ENCODE peak calls at places on chromosomes 5 and 9, in nine cellular contexts. U is body of pancreas, I is esophagus squamous epithelium, D is thyroid gland, Q is heart left ventricle, G is uterus, X is endothelial cell of umbilical vein, T is A549, K is NB4. N is an unnamed sample.

GRCh38 chr5:20145240-20145639 is 157.2 kb upstream of the CDH18 start:
- DNase-seq in U (no peak), I (no peak), D (no peak), Q (no peak), G (no peak), X (no peak), T (no peak), K (no peak), N (no peak)

GRCh38 chr9:35690447-35691324 is 961 bp upstream of the TPM2 start:
- DNase-seq in U (peak; percentile 71), I (no peak), D (peak; percentile 75), Q (peak; percentile 88), G (peak; percentile 93), X (peak; percentile 72), T (peak; percentile 68), K (peak; percentile 64), N (peak; percentile 95)

GRCh38 chr5:133384120-133384855 is 228.1 kb downstream of the FSTL4 start:
- DNase-seq in U (no peak), I (no peak), D (no peak), Q (no peak), G (no peak), X (no peak), T (no peak), K (no peak), N (no peak)

GRCh38 chr5:36897616-36898015 is 21.0 kb downstream of the NIPBL start:
- DNase-seq in U (no peak), I (no peak), D (no peak), Q (no peak), G (no peak), X (peak; percentile 52), T (no peak), K (no peak), N (no peak)

GRCh38 chr5:35374584-35374983 is 144.3 kb upstream of the PRLR start:
- DNase-seq in U (peak; percentile 28), I (no peak), D (no peak), Q (no peak), G (no peak), X (no peak), T (no peak), K (no peak), N (no peak)

GRCh38 chr9:33619666-33620404 is 95.8 kb downstream of the ANKRD18B start:
- DNase-seq in U (no peak), I (no peak), D (no peak), Q (no peak), G (no peak), X (peak; percentile 39), T (peak; percentile 88), K (peak; percentile 86), N (no peak)

GRCh38 chr9:72134801-72135200 is 14.4 kb upstream of the GDA start:
- DNase-seq in U (no peak), I (no peak), D (no peak), Q (no peak), G (no peak), X (no peak), T (no peak), K (no peak), N (no peak)

GRCh38 chr5:22852807-22853670 is at the start of gene CDH12:
- DNase-seq in U (peak; percentile 2), I (no peak), D (no peak), Q (no peak), G (no peak), X (no peak), T (no peak), K (peak; percentile 25), N (peak; percentile 78)

GRCh38 chr9:126704157-126704941 is 90.6 kb downstream of the LMX1B start:
- DNase-seq in U (no peak), I (no peak), D (no peak), Q (no peak), G (peak; percentile 55), X (no peak), T (peak; percentile 60), K (peak; percentile 69), N (peak; percentile 84)

GRCh38 chr5:146103594-146103993 is 1.8 kb downstream of the PLAC8L1 start:
- DNase-seq in U (no peak), I (no peak), D (no peak), Q (no peak), G (no peak), X (no peak), T (no peak), K (peak; percentile 36), N (no peak)

GRCh38 chr5:14213813-14214585 is 70.9 kb downstream of the TRIO start:
- DNase-seq in U (no peak), I (no peak), D (no peak), Q (no peak), G (no peak), X (no peak), T (no peak), K (no peak), N (no peak)

GRCh38 chr5:170511550-170511949 is 7.7 kb downstream of the KCNIP1 start:
- DNase-seq in U (no peak), I (no peak), D (no peak), Q (no peak), G (no peak), X (no peak), T (no peak), K (no peak), N (no peak)

GRCh38 chr5:18375637-18376036 is 741.4 kb downstream of the TAF11L14 start:
- DNase-seq in U (no peak), I (no peak), D (peak; percentile 84), Q (no peak), G (no peak), X (no peak), T (no peak), K (no peak), N (no peak)

GRCh38 chr9:33676746-33677505 is 118.4 kb upstream of the PRSS3 start:
- DNase-seq in U (peak; percentile 10), I (no peak), D (peak; percentile 9), Q (peak; percentile 67), G (no peak), X (peak; percentile 24), T (peak; percentile 60), K (peak; percentile 60), N (no peak)

GRCh38 chr5:53874409-53874808 is 314.0 kb downstream of the NDUFS4 start:
- DNase-seq in U (no peak), I (no peak), D (no peak), Q (no peak), G (no peak), X (no peak), T (peak; percentile 6), K (peak; percentile 6), N (no peak)
- TF ChIP-seq CTCF in U (no peak), I (no peak), D (no peak), Q (no peak), G (no peak), X (no peak), T (no peak), K (no peak), N (no peak)

DNA sequence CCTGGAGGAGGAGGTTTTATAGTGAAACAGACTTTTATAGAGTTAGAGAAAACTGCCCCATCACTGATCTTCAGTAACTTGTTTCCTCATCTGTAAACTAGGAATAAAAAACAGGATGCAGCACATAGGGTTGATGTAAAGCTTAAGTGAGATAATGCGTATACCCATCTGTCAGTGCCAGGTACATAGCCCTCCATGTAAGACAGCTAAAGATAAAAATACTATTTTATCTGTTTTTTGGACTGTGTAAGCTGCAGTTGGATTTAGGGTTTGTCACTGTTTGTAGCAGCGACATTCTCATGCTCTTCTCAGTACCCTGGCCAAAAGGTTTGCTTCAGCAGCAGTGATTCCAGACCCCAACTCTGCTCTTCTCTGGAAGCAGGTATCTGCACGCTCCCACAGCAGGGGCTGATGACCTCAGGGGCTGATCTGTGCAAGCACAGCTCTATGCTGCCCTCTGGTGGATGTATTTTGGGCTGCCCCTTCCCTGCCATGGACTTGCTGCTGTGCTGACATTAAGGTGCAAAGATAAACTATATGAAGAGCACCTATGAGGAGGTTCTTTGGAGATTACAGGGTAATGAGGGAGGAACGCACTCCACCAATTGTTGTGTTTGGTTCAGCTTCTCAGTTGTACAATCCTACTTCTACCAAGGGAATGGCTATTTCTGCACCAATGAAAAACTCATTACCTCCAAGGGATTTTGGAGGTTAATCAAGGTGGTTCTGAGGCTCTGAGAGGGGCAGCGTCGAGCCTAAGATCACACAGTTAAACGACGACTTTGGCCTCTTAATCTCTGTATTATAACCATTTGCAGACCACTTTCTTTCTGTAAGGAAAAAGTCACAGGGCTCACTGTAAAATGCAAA is 13.1 kb downstream of the HMHB1 start:
- DNase-seq in U (peak; percentile 85), I (peak; percentile 3), D (peak; percentile 85), Q (peak; percentile 85), G (peak; percentile 67), X (peak; percentile 83), T (peak; percentile 89), K (peak; percentile 82), N (peak; percentile 79)
- TF ChIP-seq POLR2A in U (no peak), I (no peak), D (no peak), Q (no peak), G (no peak), X (no peak), T (no peak), K (no peak), N (no peak)

GRCh38 chr5:53738105-53738504 is 177.7 kb downstream of the NDUFS4 start:
- DNase-seq in U (no peak), I (no peak), D (no peak), Q (no peak), G (no peak), X (no peak), T (no peak), K (no peak), N (no peak)

GRCh38 chr5:53730938-53731337 is 170.5 kb downstream of the NDUFS4 start:
- DNase-seq in U (no peak), I (no peak), D (no peak), Q (no peak), G (no peak), X (peak; percentile 90), T (no peak), K (peak; percentile 4), N (no peak)

GRCh38 chr5:53739111-53739510 is 178.7 kb downstream of the NDUFS4 start:
- DNase-seq in U (no peak), I (no peak), D (no peak), Q (no peak), G (no peak), X (no peak), T (no peak), K (no peak), N (no peak)

DNA sequence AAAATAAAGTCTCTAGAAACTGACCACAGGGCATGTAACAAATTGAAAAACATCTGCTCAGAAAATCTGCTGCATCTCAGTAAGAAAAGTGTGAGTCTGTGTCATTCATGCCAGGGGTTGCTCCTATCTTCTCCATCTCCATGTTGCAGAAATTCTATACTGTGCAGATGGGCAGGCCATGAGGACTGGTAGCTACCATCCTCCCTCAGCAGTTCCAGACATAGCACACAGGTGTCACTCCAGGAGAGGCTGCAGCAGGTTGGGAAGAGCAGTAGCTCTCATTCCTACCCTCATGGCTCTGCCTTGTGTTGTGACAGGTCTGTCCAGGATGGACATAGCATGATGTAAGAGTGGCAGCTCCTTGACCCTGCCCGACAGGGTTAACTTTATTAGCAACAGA is 173.4 kb downstream of the NDUFS4 start:
- DNase-seq in U (no peak), I (no peak), D (no peak), Q (no peak), G (no peak), X (no peak), T (peak; percentile 13), K (no peak), N (no peak)
- TF ChIP-seq CTCF in U (no peak), I (no peak), D (no peak), Q (no peak), G (no peak), X (no peak), T (no peak), K (no peak), N (no peak)

DNA sequence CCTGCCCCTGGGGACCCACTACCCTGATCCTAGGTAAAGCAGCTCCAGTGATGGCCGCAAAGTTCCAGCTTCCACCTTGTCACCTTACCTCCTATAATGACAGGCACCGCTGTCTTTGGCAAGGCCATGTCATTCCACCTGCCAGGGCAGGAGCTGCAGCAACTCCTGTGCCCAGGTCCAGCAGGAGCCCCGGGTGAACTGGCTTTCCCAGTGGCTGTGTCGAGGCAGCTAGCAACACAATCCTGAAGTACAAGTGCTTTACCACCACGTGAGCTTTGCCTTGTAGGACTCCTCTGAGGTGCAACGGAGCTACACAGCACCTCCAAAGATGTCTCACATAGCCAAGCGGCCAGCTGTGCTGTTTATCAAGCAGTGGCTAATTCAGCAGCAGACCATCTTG is 20.7 kb upstream of the MGAT1 start:
- DNase-seq in U (no peak), I (no peak), D (peak; percentile 84), Q (no peak), G (no peak), X (no peak), T (no peak), K (no peak), N (no peak)
- TF ChIP-seq POLR2A in U (no peak), I (no peak), D (no peak), Q (no peak), G (no peak), X (no peak), T (no peak), K (no peak), N (no peak)